ENCODE peak calls at places on chromosomes 12 and 14, in ten cellular contexts. One of them, this sample, is unnamed.

GRCh38 chr12:85405781-85406522 is 125.9 kb downstream of the ALX1 start:
- DNase-seq in amygdala: no peak
- DNase-seq in M059J: peak; percentile 0
- DNase-seq in activated effector memory CD4-positive, alpha-beta T cell treated with anti-CD3 and anti-CD28 coated beads, Interleukin-2, amount 50 U/mL, for 16 hours: no peak
- DNase-seq in psoas muscle: no peak
- DNase-seq in sciatic nerve: no peak
- DNase-seq in glutamatergic neuron: no peak
- DNase-seq in mesothelial cell of epicardium: no peak
- DNase-seq in stimulated activated CD4-positive, alpha-beta T cell treated with anti-CD3 and anti-CD28 coated beads, Interleukin-2, amount 100 ng/mL, for 48 hours: no peak
- DNase-seq in lower leg skin: no peak
- DNase-seq in this sample: no peak

GRCh38 chr12:34289431-34290190 is 267.3 kb downstream of the ALG10 start:
- DNase-seq in glutamatergic neuron: no peak
- DNase-seq in psoas muscle: no peak
- DNase-seq in sciatic nerve: peak; percentile 35
- DNase-seq in lower leg skin: peak; percentile 42
- DNase-seq in stimulated activated CD4-positive, alpha-beta T cell treated with anti-CD3 and anti-CD28 coated beads, Interleukin-2, amount 100 ng/mL, for 48 hours: no peak
- DNase-seq in amygdala: no peak
- DNase-seq in mesothelial cell of epicardium: peak; percentile 21
- DNase-seq in M059J: no peak
- DNase-seq in activated effector memory CD4-positive, alpha-beta T cell treated with anti-CD3 and anti-CD28 coated beads, Interleukin-2, amount 50 U/mL, for 16 hours: peak; percentile 39
- DNase-seq in this sample: no peak

GRCh38 chr14:63922696-63923421 is 70.1 kb downstream of the SYNE2 start:
- DNase-seq in M059J: no peak
- DNase-seq in mesothelial cell of epicardium: no peak
- DNase-seq in activated effector memory CD4-positive, alpha-beta T cell treated with anti-CD3 and anti-CD28 coated beads, Interleukin-2, amount 50 U/mL, for 16 hours: no peak
- DNase-seq in stimulated activated CD4-positive, alpha-beta T cell treated with anti-CD3 and anti-CD28 coated beads, Interleukin-2, amount 100 ng/mL, for 48 hours: no peak
- DNase-seq in amygdala: no peak
- DNase-seq in lower leg skin: peak; percentile 78
- DNase-seq in sciatic nerve: no peak
- DNase-seq in psoas muscle: no peak
- DNase-seq in glutamatergic neuron: no peak
- DNase-seq in this sample: no peak

GRCh38 chr12:53500119-53500775 is 836 bp upstream of the TARBP2 start:
- DNase-seq in sciatic nerve: peak; percentile 81
- DNase-seq in M059J: peak; percentile 65
- DNase-seq in mesothelial cell of epicardium: no peak
- DNase-seq in lower leg skin: peak; percentile 95
- DNase-seq in activated effector memory CD4-positive, alpha-beta T cell treated with anti-CD3 and anti-CD28 coated beads, Interleukin-2, amount 50 U/mL, for 16 hours: no peak
- DNase-seq in stimulated activated CD4-positive, alpha-beta T cell treated with anti-CD3 and anti-CD28 coated beads, Interleukin-2, amount 100 ng/mL, for 48 hours: no peak
- DNase-seq in psoas muscle: peak; percentile 74
- DNase-seq in amygdala: no peak
- DNase-seq in glutamatergic neuron: no peak
- DNase-seq in this sample: no peak

GRCh38 chr12:21599143-21599999 is 5.3 kb downstream of the GYS2 start:
- DNase-seq in stimulated activated CD4-positive, alpha-beta T cell treated with anti-CD3 and anti-CD28 coated beads, Interleukin-2, amount 100 ng/mL, for 48 hours: no peak
- DNase-seq in mesothelial cell of epicardium: no peak
- DNase-seq in sciatic nerve: no peak
- DNase-seq in amygdala: no peak
- DNase-seq in psoas muscle: no peak
- DNase-seq in M059J: no peak
- DNase-seq in glutamatergic neuron: no peak
- DNase-seq in lower leg skin: no peak
- DNase-seq in activated effector memory CD4-positive, alpha-beta T cell treated with anti-CD3 and anti-CD28 coated beads, Interleukin-2, amount 50 U/mL, for 16 hours: no peak
- DNase-seq in this sample: no peak

GRCh38 chr12:29692237-29692636 is 91.5 kb downstream of the TMTC1 start:
- DNase-seq in psoas muscle: no peak
- DNase-seq in lower leg skin: no peak
- DNase-seq in glutamatergic neuron: no peak
- DNase-seq in sciatic nerve: no peak
- DNase-seq in mesothelial cell of epicardium: no peak
- DNase-seq in M059J: no peak
- DNase-seq in activated effector memory CD4-positive, alpha-beta T cell treated with anti-CD3 and anti-CD28 coated beads, Interleukin-2, amount 50 U/mL, for 16 hours: no peak
- DNase-seq in amygdala: no peak
- DNase-seq in stimulated activated CD4-positive, alpha-beta T cell treated with anti-CD3 and anti-CD28 coated beads, Interleukin-2, amount 100 ng/mL, for 48 hours: no peak
- DNase-seq in this sample: no peak

GRCh38 chr14:103698380-103699260 is 16.6 kb downstream of the XRCC3 start:
- DNase-seq in M059J: no peak
- DNase-seq in amygdala: no peak
- DNase-seq in activated effector memory CD4-positive, alpha-beta T cell treated with anti-CD3 and anti-CD28 coated beads, Interleukin-2, amount 50 U/mL, for 16 hours: no peak
- DNase-seq in stimulated activated CD4-positive, alpha-beta T cell treated with anti-CD3 and anti-CD28 coated beads, Interleukin-2, amount 100 ng/mL, for 48 hours: no peak
- DNase-seq in lower leg skin: peak; percentile 88
- DNase-seq in psoas muscle: peak; percentile 15
- DNase-seq in sciatic nerve: no peak
- DNase-seq in mesothelial cell of epicardium: no peak
- DNase-seq in glutamatergic neuron: no peak
- DNase-seq in this sample: no peak

GRCh38 chr14:90061849-90062794 is at the start of gene KCNK13:
- DNase-seq in psoas muscle: peak; percentile 13
- DNase-seq in glutamatergic neuron: peak; percentile 48
- DNase-seq in lower leg skin: peak; percentile 80
- DNase-seq in sciatic nerve: no peak
- DNase-seq in activated effector memory CD4-positive, alpha-beta T cell treated with anti-CD3 and anti-CD28 coated beads, Interleukin-2, amount 50 U/mL, for 16 hours: no peak
- DNase-seq in stimulated activated CD4-positive, alpha-beta T cell treated with anti-CD3 and anti-CD28 coated beads, Interleukin-2, amount 100 ng/mL, for 48 hours: no peak
- DNase-seq in M059J: no peak
- DNase-seq in amygdala: no peak
- DNase-seq in mesothelial cell of epicardium: peak; percentile 48
- DNase-seq in this sample: no peak

GRCh38 chr14:89198544-89199329 is 218.3 kb downstream of the FOXN3 start:
- DNase-seq in mesothelial cell of epicardium: no peak
- DNase-seq in glutamatergic neuron: no peak
- DNase-seq in activated effector memory CD4-positive, alpha-beta T cell treated with anti-CD3 and anti-CD28 coated beads, Interleukin-2, amount 50 U/mL, for 16 hours: no peak
- DNase-seq in M059J: no peak
- DNase-seq in psoas muscle: peak; percentile 32
- DNase-seq in sciatic nerve: no peak
- DNase-seq in lower leg skin: no peak
- DNase-seq in amygdala: no peak
- DNase-seq in stimulated activated CD4-positive, alpha-beta T cell treated with anti-CD3 and anti-CD28 coated beads, Interleukin-2, amount 100 ng/mL, for 48 hours: no peak
- DNase-seq in this sample: no peak

GRCh38 chr12:53233671-53234091 is 1.7 kb upstream of the RARG start:
- DNase-seq in amygdala: no peak
- DNase-seq in activated effector memory CD4-positive, alpha-beta T cell treated with anti-CD3 and anti-CD28 coated beads, Interleukin-2, amount 50 U/mL, for 16 hours: no peak
- DNase-seq in glutamatergic neuron: no peak
- DNase-seq in psoas muscle: no peak
- DNase-seq in sciatic nerve: no peak
- DNase-seq in mesothelial cell of epicardium: no peak
- DNase-seq in M059J: no peak
- DNase-seq in stimulated activated CD4-positive, alpha-beta T cell treated with anti-CD3 and anti-CD28 coated beads, Interleukin-2, amount 100 ng/mL, for 48 hours: no peak
- DNase-seq in lower leg skin: peak; percentile 86
- DNase-seq in this sample: no peak

GRCh38 chr12:93200291-93200917 is 177.3 kb upstream of the NUDT4 start:
- DNase-seq in stimulated activated CD4-positive, alpha-beta T cell treated with anti-CD3 and anti-CD28 coated beads, Interleukin-2, amount 100 ng/mL, for 48 hours: no peak
- DNase-seq in sciatic nerve: no peak
- DNase-seq in glutamatergic neuron: no peak
- DNase-seq in mesothelial cell of epicardium: no peak
- DNase-seq in activated effector memory CD4-positive, alpha-beta T cell treated with anti-CD3 and anti-CD28 coated beads, Interleukin-2, amount 50 U/mL, for 16 hours: no peak
- DNase-seq in psoas muscle: no peak
- DNase-seq in M059J: peak; percentile 57
- DNase-seq in amygdala: no peak
- DNase-seq in lower leg skin: no peak
- DNase-seq in this sample: no peak

This sample was measured in dermis microvascular lymphatic vessel endothelial cell.